ENCODE peak calls at places on chromosomes 13 and 19, in six cellular contexts. J is IMR-90, N is H1, E is mesenchymal stem cell, Z is H9, Y is neuronal stem cell. M is an unnamed sample.

GRCh38 chr19:29533578-29534544 is 8.1 kb downstream of the VSTM2B start:
- DNase-seq in Z (peak), N (peak), E (no peak), Y (no peak), J (no peak), M (no peak)

GRCh38 chr13:26442541-26442940 is 114.9 kb upstream of the WASF3 start:
- DNase-seq in J (peak), Y (no peak), N (no peak), Z (no peak), E (peak), M (peak)

GRCh38 chr13:37923236-37923635 is 53.7 kb upstream of the TRPC4 start:
- DNase-seq in Z (no peak), E (peak), N (no peak), J (no peak), Y (no peak), M (no peak)

GRCh38 chr13:72495681-72496080 is 231.7 kb downstream of the MZT1 start:
- DNase-seq in N (no peak), J (no peak), Y (no peak), Z (no peak), E (no peak), M (no peak)

GRCh38 chr13:25709088-25709487 is 337.3 kb downstream of the ATP8A2 start:
- DNase-seq in Z (no peak), N (no peak), E (no peak), J (no peak), Y (no peak), M (no peak)

GRCh38 chr19:30086916-30087315 is 144.9 kb downstream of the URI1 start:
- DNase-seq in N (no peak), Z (no peak), E (no peak), J (no peak), Y (no peak), M (no peak)

GRCh38 chr19:3555653-3556422 is 1.5 kb downstream of the MFSD12 start:
- DNase-seq in J (no peak), Z (no peak), E (no peak), N (no peak), Y (no peak), M (peak)

GRCh38 chr13:38686635-38687245 is at the start of gene FREM2:
- DNase-seq in J (no peak), E (peak), Y (peak), Z (peak), N (peak), M (peak)

GRCh38 chr19:39410620-39411005 is 1.9 kb upstream of the PLEKHG2 start:
- DNase-seq in Z (no peak), E (no peak), N (peak), J (no peak), Y (no peak), M (no peak)

GRCh38 chr19:48992571-48993174 is 436 bp downstream of the GYS1 start:
- DNase-seq in E (peak), Y (no peak), N (peak), Z (peak), J (no peak), M (no peak)

GRCh38 chr19:43132696-43133095 is 50.2 kb upstream of the PSG2 start:
- DNase-seq in E (no peak), J (peak), Z (no peak), N (no peak), Y (no peak), M (no peak)

GRCh38 chr19:1163934-1164683 is 10.0 kb downstream of the SBNO2 start:
- DNase-seq in Y (no peak), J (no peak), N (no peak), Z (no peak), E (no peak), M (no peak)

GRCh38 chr13:80132741-80133601 is 208.0 kb downstream of the SPRY2 start:
- DNase-seq in Y (no peak), Z (no peak), N (no peak), E (peak), J (peak), M (no peak)

GRCh38 chr13:95588721-95589120 is 36.2 kb downstream of the CLDN10 start:
- DNase-seq in Z (no peak), J (peak), Y (no peak), E (no peak), N (no peak), M (no peak)

GRCh38 chr19:55247621-55248099 is 11.2 kb downstream of the PPP6R1 start:
- DNase-seq in N (no peak), J (no peak), Y (no peak), Z (no peak), E (peak), M (peak)

GRCh38 chr19:9362905-9363304 is at the start of gene ZNF177:
- DNase-seq in Y (no peak), J (no peak), N (no peak), E (no peak), Z (no peak), M (no peak)

GRCh38 chr13:31485183-31485582 is 254.1 kb upstream of the RXFP2 start:
- DNase-seq in Z (no peak), N (no peak), E (no peak), J (no peak), Y (no peak), M (no peak)

GRCh38 chr13:76036176-76036575 is 400.0 kb downstream of the LMO7 start:
- DNase-seq in Y (no peak), E (peak), N (no peak), Z (no peak), J (peak), M (no peak)

GRCh38 chr13:100139822-100140221 is 50.9 kb downstream of the PCCA start:
- DNase-seq in E (peak), J (peak), N (no peak), Y (no peak), Z (no peak), M (no peak)

GRCh38 chr13:93689333-93689732 is 462.7 kb downstream of the GPC6 start:
- DNase-seq in E (peak), Y (no peak), Z (no peak), N (no peak), J (peak), M (no peak)

GRCh38 chr19:19618384-19619051 is at the start of gene PBX4:
- DNase-seq in E (peak), Y (peak), J (peak), N (peak), Z (peak), M (peak)

GRCh38 chr13:105573134-105573533 is 962.3 kb downstream of the EFNB2 start:
- DNase-seq in Z (no peak), J (no peak), N (no peak), E (peak), Y (no peak), M (no peak)

GRCh38 chr19:2330632-2331284 is 2.3 kb downstream of the SPPL2B start:
- DNase-seq in J (no peak), N (peak), E (no peak), Z (no peak), Y (no peak), M (no peak)

GRCh38 chr19:39100500-39101166 is 16.5 kb downstream of the ACP7 start:
- DNase-seq in Y (no peak), N (no peak), J (no peak), Z (no peak), E (no peak), M (no peak)

GRCh38 chr13:69474286-69474685 is 633.3 kb upstream of the ATXN8OS start:
- DNase-seq in J (no peak), E (no peak), N (no peak), Z (no peak), Y (no peak), M (peak)

GRCh38 chr13:30404207-30404606 is 18.1 kb upstream of the UBE2L5 start:
- DNase-seq in E (no peak), Y (no peak), J (no peak), N (no peak), Z (no peak), M (no peak)
- H3K14ac ChIP-seq in E (no peak), Y (no peak), J (no peak), N (no peak), Z (no peak), M (no peak)

GRCh38 chr19:18155095-18156087 is 2.4 kb downstream of the PIK3R2 start:
- DNase-seq in Y (no peak), N (no peak), E (no peak), J (no peak), Z (no peak), M (no peak)

GRCh38 chr19:18152444-18152816 is 533 bp upstream of the PIK3R2 start:
- DNase-seq in J (peak), Z (peak), Y (peak), E (peak), N (peak), M (peak)

GRCh38 chr19:18156268-18156667 is 3.3 kb downstream of the PIK3R2 start:
- DNase-seq in Z (no peak), J (no peak), N (no peak), Y (no peak), E (no peak), M (no peak)

GRCh38 chr19:18152817-18153554 is at the start of gene PIK3R2:
- DNase-seq in J (peak), Y (peak), N (peak), E (peak), Z (peak), M (peak)

DNA sequence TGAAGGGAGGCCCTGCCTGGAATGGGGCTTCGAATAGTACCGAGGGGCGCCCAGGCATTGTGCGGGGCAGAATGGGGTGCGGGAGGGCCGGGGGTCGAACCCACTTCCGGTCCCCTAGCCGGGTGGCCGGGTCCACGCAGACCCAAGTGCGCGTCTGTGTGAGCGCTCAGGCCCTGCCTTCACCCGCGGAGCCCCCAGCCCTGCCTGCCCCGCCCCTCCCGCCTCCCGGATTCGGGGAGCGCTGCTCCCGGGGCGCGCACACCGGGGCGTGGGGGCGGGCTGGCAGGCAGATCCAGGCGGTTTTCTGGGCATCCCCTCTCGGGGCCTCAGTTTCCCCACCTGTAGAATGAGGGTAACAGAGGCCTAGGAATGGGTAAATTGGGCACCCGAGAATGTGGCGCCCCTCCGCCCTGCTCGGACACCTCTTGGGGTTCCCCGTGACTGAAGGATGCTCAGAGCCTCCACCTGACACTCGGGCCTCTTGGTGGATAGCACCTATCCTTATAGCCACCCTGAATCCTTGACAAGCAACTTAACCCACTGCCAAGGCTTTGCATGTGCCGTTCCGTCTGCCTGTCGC is 682 bp downstream of the PIK3R2 start:
- DNase-seq in Y (no peak), Z (no peak), E (no peak), J (no peak), N (no peak), M (no peak)
- H3K23ac ChIP-seq in Y (peak), Z (no peak), E (peak), J (peak), N (no peak), M (no peak)

GRCh38 chr13:109348514-109349340 is 437.7 kb downstream of the IRS2 start:
- DNase-seq in Z (no peak), J (peak), N (no peak), E (peak), Y (no peak), M (no peak)
- H3K14ac ChIP-seq in Z (no peak), J (no peak), N (no peak), E (no peak), Y (no peak), M (no peak)

DNA sequence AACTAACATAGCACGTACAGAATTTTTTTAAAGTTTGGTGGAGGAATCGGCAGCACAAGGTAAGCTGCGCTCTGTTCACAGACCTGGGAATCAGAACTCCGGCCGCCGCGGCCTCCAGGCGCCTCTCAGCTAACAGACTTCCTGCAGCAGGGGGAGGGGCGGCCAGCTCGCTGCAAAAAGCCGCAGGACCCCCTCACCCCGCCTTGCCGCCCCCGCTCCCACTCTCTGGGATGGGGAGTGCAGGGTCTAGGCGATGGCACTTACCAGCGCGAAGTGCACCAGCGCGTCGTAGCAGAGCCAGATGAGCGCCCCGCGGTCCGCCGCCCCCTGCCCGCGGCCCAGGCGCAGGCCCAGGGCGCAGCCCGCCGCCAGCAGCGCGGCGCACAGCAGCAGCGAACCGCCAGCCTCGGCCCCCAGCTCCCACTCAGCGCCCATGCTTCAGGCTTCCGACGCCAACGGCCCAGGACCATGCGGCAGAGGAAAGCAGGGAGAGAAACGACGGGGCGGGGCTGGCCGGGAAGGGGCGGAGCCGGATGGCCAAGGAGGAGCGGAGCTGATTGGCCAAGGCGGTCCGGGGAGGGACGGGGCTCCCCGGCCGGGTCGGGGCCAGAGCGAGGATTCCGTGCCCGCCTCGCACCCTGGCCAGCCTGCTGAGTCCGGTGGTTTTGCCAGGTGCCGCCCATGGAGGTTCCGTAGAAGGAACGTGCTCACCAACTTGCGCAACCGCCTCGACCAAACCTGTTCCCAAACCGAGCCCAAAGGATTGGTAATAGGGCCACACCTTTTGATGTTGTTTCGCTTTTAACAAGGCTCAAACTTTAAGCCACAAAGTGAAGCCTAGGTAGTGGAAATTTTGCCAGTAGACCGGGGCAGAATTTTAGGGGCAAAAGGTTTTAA is at the start of gene EBPL:
- DNase-seq in J (peak), E (peak), Z (peak), N (peak), Y (peak), M (peak)
- H3K23ac ChIP-seq in J (peak), E (peak), Z (no peak), N (no peak), Y (peak), M (no peak)

GRCh38 chr13:113941571-113942191 is 32.2 kb downstream of the C13orf46 start:
- DNase-seq in N (no peak), Y (no peak), Z (no peak), E (no peak), J (no peak), M (no peak)

GRCh38 chr13:113938246-113938645 is 35.6 kb downstream of the C13orf46 start:
- DNase-seq in N (no peak), Z (no peak), Y (no peak), J (no peak), E (no peak), M (no peak)

GRCh38 chr13:113938716-113939115 is 35.2 kb downstream of the C13orf46 start:
- DNase-seq in Z (no peak), E (no peak), J (no peak), Y (no peak), N (no peak), M (no peak)

GRCh38 chr13:113939129-113939904 is 34.6 kb downstream of the C13orf46 start:
- DNase-seq in E (no peak), Z (no peak), J (no peak), N (no peak), Y (no peak), M (no peak)

GRCh38 chr13:113939905-113940339 is 34.0 kb downstream of the C13orf46 start:
- DNase-seq in Z (no peak), E (no peak), J (no peak), Y (no peak), N (no peak), M (no peak)
- H3K14ac ChIP-seq in Z (no peak), E (no peak), J (no peak), Y (peak), N (no peak), M (no peak)

GRCh38 chr19:40716031-40716654 is 543 bp downstream of the COQ8B start:
- DNase-seq in N (peak), Z (peak), E (no peak), Y (no peak), J (peak), M (peak)
- H3K23ac ChIP-seq in N (no peak), Z (no peak), E (no peak), Y (no peak), J (peak), M (no peak)

GRCh38 chr19:45589768-45590167 is 5.2 kb upstream of the OPA3 start:
- DNase-seq in N (no peak), Y (no peak), J (no peak), Z (no peak), E (no peak), M (no peak)
- H3K14ac ChIP-seq in N (no peak), Y (no peak), J (no peak), Z (no peak), E (no peak), M (no peak)

GRCh38 chr19:35756373-35757230 is at the start of gene HSPB6:
- DNase-seq in E (peak), Z (peak), J (peak), N (no peak), Y (no peak), M (no peak)
- H3K23ac ChIP-seq in E (peak), Z (no peak), J (peak), N (no peak), Y (peak), M (no peak)

DNA sequence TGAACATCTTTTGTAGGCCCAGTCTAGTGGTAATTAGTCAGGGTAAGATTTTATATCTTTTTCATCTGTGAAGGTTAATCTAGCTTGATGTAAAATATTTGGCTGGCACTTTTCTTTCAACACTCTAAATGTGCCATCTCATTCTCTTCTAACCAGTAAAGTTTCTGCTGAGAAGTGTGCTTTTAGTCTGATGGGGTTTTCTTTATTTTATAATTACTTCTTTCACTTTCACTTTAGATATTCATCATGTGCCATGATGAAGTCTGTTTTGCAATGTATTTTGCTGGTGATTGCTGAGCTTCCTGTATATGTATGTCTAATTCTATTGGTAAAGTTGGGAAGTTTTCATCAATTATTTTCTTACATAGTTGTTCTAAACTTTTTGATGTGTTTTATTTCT is 31.9 kb downstream of the ZNF726 start:
- DNase-seq in N (no peak), J (no peak), Y (no peak), E (no peak), Z (no peak), M (no peak)
- H3K14ac ChIP-seq in N (no peak), J (no peak), Y (no peak), E (no peak), Z (no peak), M (no peak)

M was measured in trophoblast cell.